ENCODE peak calls at places on chromosomes 3 and 15, in six cellular contexts. H is Caki2; T is activated naive CD4-positive, alpha-beta T cell; Z is amygdala; K is natural killer cell treated with Interleukin-12 subunit alpha and Interleukin-12 subunit beta and Interleukin-15 and Interleukin-18, amount 100 ng/mL, for 72 hours; A is stimulated activated naive CD8-positive, alpha-beta T cell treated with anti-CD3 and anti-CD28 coated beads, Interleukin-15, amount 100 ng/mL, for 72 hours. N is an unnamed sample.

GRCh38 chr3:56987238-56987932 is 73.1 kb upstream of the SPATA12 start:
- DNase-seq in H (no peak), T (no peak), Z (no peak), K (no peak), A (peak), N (no peak)

GRCh38 chr3:100368421-100368820 is 32.5 kb downstream of the TOMM70 start:
- DNase-seq in H (no peak), T (no peak), Z (no peak), K (no peak), A (no peak), N (peak)

GRCh38 chr15:57109005-57109404 is 190.6 kb downstream of the TCF12 start:
- DNase-seq in H (no peak), T (no peak), Z (no peak), K (no peak), A (no peak), N (no peak)

GRCh38 chr15:34109775-34110663 is 8.1 kb downstream of the PGBD4 start:
- DNase-seq in H (peak), T (no peak), Z (no peak), K (no peak), A (no peak), N (peak)

GRCh38 chr3:179463299-179463698 is 12.0 kb upstream of the GNB4 start:
- DNase-seq in H (no peak), T (no peak), Z (no peak), K (no peak), A (no peak), N (no peak)

GRCh38 chr3:27675287-27675686 is 46.8 kb downstream of the EOMES start:
- DNase-seq in H (no peak), T (no peak), Z (no peak), K (no peak), A (no peak), N (peak)

GRCh38 chr3:132556467-132557159 is 40.5 kb upstream of the ACKR4 start:
- DNase-seq in H (no peak), T (no peak), Z (no peak), K (no peak), A (no peak), N (no peak)

GRCh38 chr3:195752538-195753331 is 32.0 kb downstream of the MUC20 start:
- DNase-seq in H (no peak), T (no peak), Z (no peak), K (no peak), A (no peak), N (no peak)

GRCh38 chr3:39707314-39707909 is 102.0 kb upstream of the MYRIP start:
- DNase-seq in H (peak), T (no peak), Z (no peak), K (no peak), A (no peak), N (peak)

GRCh38 chr15:49468440-49468839 is 45.4 kb downstream of the FGF7 start:
- DNase-seq in H (no peak), T (no peak), Z (no peak), K (no peak), A (no peak), N (peak)

GRCh38 chr15:100338971-100339444 is 2.8 kb downstream of the ADAMTS17 start:
- DNase-seq in H (peak), T (no peak), Z (peak), K (no peak), A (peak), N (no peak)

GRCh38 chr15:59299919-59300617 is 72.6 kb downstream of the MYO1E start:
- DNase-seq in H (peak), T (peak), Z (no peak), K (peak), A (peak), N (peak)

GRCh38 chr15:67854358-67854757 is 14.5 kb upstream of the RNU6-1 start:
- DNase-seq in H (no peak), T (no peak), Z (no peak), K (no peak), A (no peak), N (no peak)

GRCh38 chr3:141401584-141402475 is 33.5 kb downstream of the ZBTB38 start:
- DNase-seq in H (peak), T (no peak), Z (no peak), K (peak), A (peak), N (no peak)

GRCh38 chr15:68650901-68651709 is 72.3 kb downstream of the CORO2B start:
- DNase-seq in H (no peak), T (no peak), Z (no peak), K (peak), A (peak), N (no peak)

GRCh38 chr3:64691051-64691450 is 3.3 kb upstream of the ADAMTS9 start:
- DNase-seq in H (peak), T (no peak), Z (no peak), K (no peak), A (no peak), N (peak)

GRCh38 chr15:68340711-68341671 is 63.4 kb downstream of the FEM1B start:
- DNase-seq in H (no peak), T (no peak), Z (no peak), K (no peak), A (no peak), N (peak)

GRCh38 chr3:133413166-133414020 is 13.5 kb downstream of the BFSP2 start:
- DNase-seq in H (no peak), T (no peak), Z (peak), K (no peak), A (no peak), N (peak)

GRCh38 chr15:90087454-90088154 is 14.7 kb downstream of the IDH2 start:
- DNase-seq in H (no peak), T (no peak), Z (no peak), K (no peak), A (peak), N (peak)

GRCh38 chr15:89132611-89133242 is 44.5 kb downstream of the ABHD2 start:
- DNase-seq in H (no peak), T (no peak), Z (no peak), K (peak), A (no peak), N (no peak)

GRCh38 chr3:71536376-71536965 is 47.1 kb downstream of the FOXP1 start:
- DNase-seq in H (peak), T (no peak), Z (no peak), K (no peak), A (no peak), N (peak)

GRCh38 chr3:111857474-111857873 is 1.6 kb upstream of the PHLDB2 start:
- DNase-seq in H (no peak), T (no peak), Z (no peak), K (no peak), A (no peak), N (no peak)

GRCh38 chr15:25436707-25437106 is 2.1 kb downstream of the UBE3A start:
- DNase-seq in H (no peak), T (no peak), Z (no peak), K (no peak), A (no peak), N (no peak)

GRCh38 chr3:169659096-169659521 is 4.4 kb downstream of the MECOM start:
- DNase-seq in H (no peak), T (no peak), Z (no peak), K (no peak), A (no peak), N (no peak)

GRCh38 chr3:128489860-128490649 is 2.9 kb downstream of the GATA2 start:
- DNase-seq in H (no peak), T (no peak), Z (no peak), K (peak), A (no peak), N (no peak)

GRCh38 chr3:79027593-79027992 is 740.2 kb downstream of the ROBO1 start:
- DNase-seq in H (no peak), T (no peak), Z (no peak), K (no peak), A (no peak), N (no peak)

GRCh38 chr15:28990390-28990789 is 104.6 kb downstream of the APBA2 start:
- DNase-seq in H (no peak), T (no peak), Z (no peak), K (no peak), A (no peak), N (no peak)

GRCh38 chr3:81823882-81824395 is 62.5 kb upstream of the GBE1 start:
- DNase-seq in H (peak), T (no peak), Z (no peak), K (no peak), A (no peak), N (no peak)

GRCh38 chr3:152396867-152397266 is 128.1 kb downstream of the MBNL1 start:
- DNase-seq in H (no peak), T (no peak), Z (no peak), K (no peak), A (no peak), N (no peak)

GRCh38 chr3:133996251-133996661 is 33.5 kb downstream of the SLCO2A1 start:
- DNase-seq in H (no peak), T (no peak), Z (no peak), K (no peak), A (no peak), N (no peak)

GRCh38 chr3:5754602-5755001 is 567.1 kb downstream of the EDEM1 start:
- DNase-seq in H (no peak), T (no peak), Z (no peak), K (no peak), A (no peak), N (no peak)

GRCh38 chr3:38554127-38554827 is 58.1 kb downstream of the EXOG start:
- DNase-seq in H (no peak), T (no peak), Z (no peak), K (no peak), A (no peak), N (no peak)

GRCh38 chr15:36468746-36469145 is 110.7 kb upstream of the CDIN1 start:
- DNase-seq in H (no peak), T (no peak), Z (no peak), K (no peak), A (no peak), N (peak)

GRCh38 chr15:64503197-64503596 is 42.8 kb downstream of the ZNF609 start:
- DNase-seq in H (no peak), T (no peak), Z (no peak), K (no peak), A (no peak), N (peak)